ENCODE peak calls at places on chromosomes 5 and 9, in seven cellular contexts. K is lower lobe of right lung, J is GM23248, D is Panc1, F is ovary, V is prostate gland, S is Caco-2. X is an unnamed sample.

GRCh38 chr5:10145922-10146321 is 103.8 kb downstream of the ATPSCKMT start:
- DNase-seq in J (peak; percentile 71), D (peak; percentile 28), S (no peak), K (no peak), F (no peak), V (no peak), X (peak; percentile 21)

GRCh38 chr5:15452780-15453179 is 47.2 kb upstream of the FBXL7 start:
- DNase-seq in D (no peak), J (peak; percentile 36), F (no peak), S (no peak), K (no peak), V (no peak), X (no peak)

GRCh38 chr5:32627219-32627880 is 42.0 kb downstream of the SUB1 start:
- DNase-seq in D (no peak), V (no peak), S (no peak), K (no peak), F (no peak), J (peak; percentile 42), X (peak; percentile 52)

GRCh38 chr5:80806929-80807328 is 152.1 kb upstream of the DHFR start:
- DNase-seq in V (no peak), J (no peak), D (no peak), K (no peak), S (no peak), F (no peak), X (no peak)

GRCh38 chr5:37889612-37890317 is 49.9 kb upstream of the GDNF start:
- DNase-seq in K (no peak), F (no peak), D (no peak), J (peak; percentile 91), S (no peak), V (no peak), X (peak; percentile 75)

GRCh38 chr5:152246401-152246800 is 158.7 kb downstream of the NMUR2 start:
- DNase-seq in J (peak; percentile 23), F (peak; percentile 10), K (no peak), D (no peak), V (no peak), S (peak; percentile 50), X (no peak)

GRCh38 chr5:32225445-32225844 is 51.3 kb upstream of the GOLPH3 start:
- DNase-seq in K (no peak), V (peak; percentile 47), S (no peak), J (peak; percentile 40), F (peak; percentile 35), D (no peak), X (no peak)

GRCh38 chr9:137582286-137582860 is 3.6 kb upstream of the DPH7 start:
- DNase-seq in S (no peak), F (no peak), V (no peak), J (peak; percentile 43), K (peak; percentile 46), D (no peak), X (peak; percentile 85)

GRCh38 chr5:83701886-83702285 is 18.8 kb downstream of the HAPLN1 start:
- DNase-seq in D (no peak), F (no peak), J (peak; percentile 20), K (no peak), V (no peak), S (no peak), X (no peak)

GRCh38 chr5:148962200-148962550 is 100.7 kb downstream of the SH3TC2 start:
- DNase-seq in F (no peak), K (no peak), J (no peak), D (no peak), S (no peak), V (no peak), X (no peak)

GRCh38 chr5:161544350-161544765 is 2.2 kb downstream of the GABRB2 start:
- DNase-seq in K (no peak), V (no peak), J (peak; percentile 60), F (no peak), S (peak; percentile 42), D (no peak), X (peak; percentile 71)

GRCh38 chr5:56161927-56162326 is 71.2 kb downstream of the ANKRD55 start:
- DNase-seq in V (no peak), K (no peak), D (no peak), F (no peak), J (no peak), S (no peak), X (no peak)

GRCh38 chr5:139657363-139658321 is 9.5 kb downstream of the CXXC5 start:
- DNase-seq in K (no peak), S (no peak), V (no peak), F (no peak), D (no peak), J (peak; percentile 84), X (peak; percentile 94)

GRCh38 chr5:164345173-164345572 is 839.8 kb downstream of the MAT2B start:
- DNase-seq in S (no peak), J (peak; percentile 25), F (no peak), D (no peak), K (no peak), V (no peak), X (peak; percentile 63)

GRCh38 chr9:32524558-32525461 is 1.2 kb downstream of the RIGI start:
- DNase-seq in K (no peak), V (peak; percentile 15), J (peak; percentile 25), F (no peak), D (no peak), S (peak; percentile 51), X (no peak)

GRCh38 chr5:153352685-153353219 is 137.7 kb upstream of the GRIA1 start:
- DNase-seq in J (peak; percentile 10), D (no peak), K (no peak), S (no peak), V (no peak), F (no peak), X (peak; percentile 44)

GRCh38 chr5:5231576-5231975 is 91.4 kb downstream of the ADAMTS16 start:
- DNase-seq in F (no peak), S (no peak), K (no peak), J (no peak), D (no peak), V (no peak), X (no peak)

GRCh38 chr9:127388856-127389238 is 8.1 kb upstream of the SLC2A8 start:
- DNase-seq in F (no peak), V (no peak), J (no peak), S (peak; percentile 76), D (no peak), K (no peak), X (peak; percentile 31)
- H3K4me1 ChIP-seq in F (no peaks in the 10 kb centered on the region), V (no peaks in the 10 kb centered on the region), J (peaks cover 9% of the 10 kb centered on the region), S (peaks cover 73% of the 10 kb centered on the region), D (peaks cover 40% of the 10 kb centered on the region), K (peaks cover 10% of the 10 kb centered on the region), X (peaks cover 11% of the 10 kb centered on the region)

GRCh38 chr9:130587921-130588320 is 8.5 kb downstream of the FUBP3 start:
- DNase-seq in V (no peak), S (no peak), D (no peak), K (no peak), F (no peak), J (no peak), X (no peak)
- H3K4me1 ChIP-seq in V (no peaks in the 10 kb centered on the region), S (no peaks in the 10 kb centered on the region), D (no peaks in the 10 kb centered on the region), K (peaks cover 3% of the 10 kb centered on the region), F (peaks cover 8% of the 10 kb centered on the region), J (no peaks in the 10 kb centered on the region), X (no peaks in the 10 kb centered on the region)

GRCh38 chr9:69471433-69471832 is 146.4 kb downstream of the ENTREP1 start:
- DNase-seq in J (no peak), K (no peak), S (no peak), V (no peak), F (no peak), D (no peak), X (no peak)
- H3K4me1 ChIP-seq in J (no peaks in the 10 kb centered on the region), K (no peaks in the 10 kb centered on the region), S (no peaks in the 10 kb centered on the region), V (no peaks in the 10 kb centered on the region), F (no peaks in the 10 kb centered on the region), D (no peaks in the 10 kb centered on the region), X (peaks cover under 1% of the 10 kb centered on the region)

DNA sequence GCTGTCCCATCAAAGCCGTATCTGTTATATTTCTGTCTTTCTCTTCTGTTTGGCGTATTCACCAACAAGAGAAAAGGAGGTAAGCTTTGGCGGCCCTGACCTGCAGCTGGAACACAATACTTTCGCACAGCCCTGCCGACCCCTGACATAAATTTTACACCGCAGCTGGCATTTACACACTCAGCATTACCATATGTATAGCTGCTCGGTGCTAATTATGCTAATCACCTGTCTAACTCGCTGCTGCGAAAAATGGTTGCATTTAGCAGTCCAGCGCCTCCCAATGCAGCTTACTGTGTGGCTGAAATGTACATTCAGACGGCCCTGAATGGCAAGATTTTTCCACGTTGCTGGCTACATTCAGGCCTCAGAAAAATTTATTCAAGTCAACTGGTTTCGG is 20.8 kb downstream of the PTCH1 start:
- DNase-seq in S (no peak), V (no peak), F (no peak), K (no peak), D (no peak), J (no peak), X (peak; percentile 21)
- H3K4me1 ChIP-seq in S (peaks cover 13% of the 10 kb centered on the region), V (no peaks in the 10 kb centered on the region), F (peaks cover 19% of the 10 kb centered on the region), K (peaks cover 35% of the 10 kb centered on the region), D (no peaks in the 10 kb centered on the region), J (peaks cover 7% of the 10 kb centered on the region), X (peaks cover 30% of the 10 kb centered on the region)

GRCh38 chr9:21994996-21995651 is 533 bp downstream of the CDKN2B-AS1 start:
- DNase-seq in S (peak; percentile 75), V (peak; percentile 38), D (no peak), K (peak; percentile 88), F (peak; percentile 47), J (peak; percentile 90), X (peak; percentile 92)

GRCh38 chr9:21993893-21994525 is at the start of gene CDKN2A:
- DNase-seq in S (peak; percentile 82), J (peak; percentile 64), V (no peak), K (peak; percentile 58), F (peak; percentile 38), D (no peak), X (peak; percentile 83)

GRCh38 chr9:21994526-21994995 is at the start of gene CDKN2B-AS1:
- DNase-seq in V (no peak), J (peak; percentile 81), K (peak; percentile 71), D (no peak), S (peak; percentile 86), F (peak; percentile 39), X (peak; percentile 91)

GRCh38 chr9:21991039-21991959 is 2.9 kb downstream of the CDKN2A start:
- DNase-seq in J (no peak), K (no peak), D (no peak), V (no peak), S (no peak), F (no peak), X (no peak)

GRCh38 chr9:21993007-21993406 is 1.2 kb downstream of the CDKN2A start:
- DNase-seq in F (no peak), S (no peak), J (no peak), V (no peak), K (no peak), D (no peak), X (no peak)
- H3K4me1 ChIP-seq in F (peaks cover 3% of the 10 kb centered on the region), S (peaks cover 3% of the 10 kb centered on the region), J (peaks cover 28% of the 10 kb centered on the region), V (no peaks in the 10 kb centered on the region), K (peaks cover 14% of the 10 kb centered on the region), D (no peaks in the 10 kb centered on the region), X (peaks cover 27% of the 10 kb centered on the region)

GRCh38 chr9:35658894-35659220 is 765 bp downstream of the CCDC107 start:
- DNase-seq in K (no peak), F (no peak), J (peak; percentile 85), D (no peak), S (no peak), V (no peak), X (peak; percentile 91)
- H3K4me1 ChIP-seq in K (peaks cover 34% of the 10 kb centered on the region), F (no peaks in the 10 kb centered on the region), J (peaks cover 18% of the 10 kb centered on the region), D (peaks cover 49% of the 10 kb centered on the region), S (peaks cover 7% of the 10 kb centered on the region), V (no peaks in the 10 kb centered on the region), X (peaks cover 20% of the 10 kb centered on the region)

X was measured in osteoblast.